ENCODE peak calls at places on chromosomes 1 and 21, in four cellular contexts. One of them, this sample, is unnamed.

GRCh38 chr1:15384301-15384901 is 25.3 kb upstream of the EFHD2 start:
- DNase-seq in K562: no peak
- DNase-seq in IMR-90: no peak
- DNase-seq in H1: peak
- DNase-seq in this sample: peak

GRCh38 chr21:33314096-33314495 is 10.7 kb upstream of the IFNAR1 start:
- DNase-seq in K562: no peak
- DNase-seq in IMR-90: no peak
- DNase-seq in H1: no peak
- DNase-seq in this sample: no peak

GRCh38 chr1:226568975-226569741 is 20.6 kb downstream of the STUM start:
- DNase-seq in H1: no peak
- DNase-seq in IMR-90: no peak
- DNase-seq in K562: no peak
- DNase-seq in this sample: no peak

GRCh38 chr1:36322786-36323635 is 434 bp downstream of the EVA1B start:
- DNase-seq in IMR-90: peak
- DNase-seq in K562: peak
- DNase-seq in H1: no peak
- DNase-seq in this sample: no peak

GRCh38 chr1:151885479-151885878 is 23.8 kb downstream of the THEM4 start:
- DNase-seq in H1: no peak
- DNase-seq in IMR-90: no peak
- DNase-seq in K562: no peak
- DNase-seq in this sample: no peak

GRCh38 chr1:113396585-113396984 is 6.3 kb downstream of the MAGI3 start:
- DNase-seq in H1: no peak
- DNase-seq in IMR-90: peak
- DNase-seq in K562: no peak
- DNase-seq in this sample: no peak

GRCh38 chr1:235887676-235888075 is 21.0 kb upstream of the LYST start:
- DNase-seq in H1: no peak
- DNase-seq in IMR-90: no peak
- DNase-seq in K562: no peak
- DNase-seq in this sample: no peak

GRCh38 chr1:27858072-27858948 is 14.0 kb upstream of the THEMIS2 start:
- DNase-seq in H1: peak
- DNase-seq in IMR-90: peak
- DNase-seq in K562: peak
- DNase-seq in this sample: no peak

GRCh38 chr1:57067863-57068262 is 102.0 kb upstream of the C8B start:
- DNase-seq in K562: no peak
- DNase-seq in IMR-90: no peak
- DNase-seq in H1: no peak
- DNase-seq in this sample: no peak

GRCh38 chr1:167635233-167635648 is 5.2 kb downstream of the RCSD1 start:
- DNase-seq in IMR-90: no peak
- DNase-seq in K562: peak
- DNase-seq in H1: no peak
- DNase-seq in this sample: no peak

GRCh38 chr1:34929497-34929852 is at the start of gene DLGAP3:
- DNase-seq in IMR-90: no peak
- DNase-seq in K562: peak
- DNase-seq in H1: no peak
- DNase-seq in this sample: no peak

GRCh38 chr1:193270996-193271395 is 84.6 kb upstream of the B3GALT2 start:
- DNase-seq in IMR-90: peak
- DNase-seq in H1: no peak
- DNase-seq in K562: no peak
- DNase-seq in this sample: peak

GRCh38 chr1:78254517-78254916 is 208.8 kb downstream of the GIPC2 start:
- DNase-seq in H1: no peak
- DNase-seq in IMR-90: peak
- DNase-seq in K562: no peak
- DNase-seq in this sample: no peak

GRCh38 chr1:61170328-61171238 is 88.2 kb downstream of the NFIA start:
- DNase-seq in K562: peak
- DNase-seq in IMR-90: peak
- DNase-seq in H1: no peak
- DNase-seq in this sample: no peak

GRCh38 chr1:157103283-157103682 is 3.7 kb upstream of the ETV3L start:
- DNase-seq in IMR-90: no peak
- DNase-seq in H1: no peak
- DNase-seq in K562: no peak
- DNase-seq in this sample: no peak

GRCh38 chr1:54774820-54775498 is 10.6 kb upstream of the PARS2 start:
- DNase-seq in IMR-90: peak
- DNase-seq in H1: peak
- DNase-seq in K562: peak
- DNase-seq in this sample: no peak

GRCh38 chr1:71509051-71509595 is 428.3 kb upstream of the ZRANB2 start:
- DNase-seq in H1: no peak
- DNase-seq in K562: no peak
- DNase-seq in IMR-90: peak
- DNase-seq in this sample: no peak

GRCh38 chr1:162560303-162561036 is 1.1 kb upstream of the UAP1 start:
- DNase-seq in H1: no peak
- DNase-seq in IMR-90: no peak
- DNase-seq in K562: no peak
- DNase-seq in this sample: no peak

GRCh38 chr1:43554444-43554992 is 23.8 kb downstream of the PTPRF start:
- DNase-seq in IMR-90: peak
- DNase-seq in H1: no peak
- DNase-seq in K562: peak
- DNase-seq in this sample: no peak

GRCh38 chr21:32624726-32625125 is 12.5 kb upstream of the CFAP298 start:
- DNase-seq in H1: no peak
- DNase-seq in IMR-90: peak
- DNase-seq in K562: no peak
- DNase-seq in this sample: no peak

GRCh38 chr1:55249646-55250398 is 34.7 kb upstream of the USP24 start:
- DNase-seq in H1: no peak
- DNase-seq in IMR-90: no peak
- DNase-seq in K562: no peak
- DNase-seq in this sample: no peak

GRCh38 chr1:87957331-87957730 is 628.7 kb downstream of the LMO4 start:
- DNase-seq in H1: no peak
- DNase-seq in K562: no peak
- DNase-seq in IMR-90: peak
- DNase-seq in this sample: no peak

GRCh38 chr1:29470788-29471119 is 234.4 kb downstream of the PTPRU start:
- DNase-seq in IMR-90: no peak
- DNase-seq in H1: no peak
- DNase-seq in K562: no peak
- DNase-seq in this sample: no peak

GRCh38 chr1:234656981-234657651 is 47.1 kb upstream of the IRF2BP2 start:
- DNase-seq in K562: no peak
- DNase-seq in H1: no peak
- DNase-seq in IMR-90: peak
- DNase-seq in this sample: no peak

GRCh38 chr1:23741609-23742008 is 1.7 kb upstream of the ELOA start:
- DNase-seq in K562: no peak
- DNase-seq in H1: no peak
- DNase-seq in IMR-90: no peak
- DNase-seq in this sample: no peak

GRCh38 chr1:155024315-155024714 is 9.3 kb downstream of the DCST2 start:
- DNase-seq in IMR-90: no peak
- DNase-seq in H1: no peak
- DNase-seq in K562: no peak
- DNase-seq in this sample: no peak

GRCh38 chr1:11059166-11059989 is 440 bp downstream of the SRM start:
- DNase-seq in K562: peak
- DNase-seq in IMR-90: no peak
- DNase-seq in H1: no peak
- DNase-seq in this sample: no peak

GRCh38 chr1:24438423-24438901 is 22.9 kb downstream of the NIPAL3 start:
- DNase-seq in IMR-90: no peak
- DNase-seq in H1: no peak
- DNase-seq in K562: peak
- DNase-seq in this sample: no peak

GRCh38 chr1:31364561-31365255 is 8.2 kb downstream of the FABP3 start:
- DNase-seq in K562: no peak
- DNase-seq in H1: no peak
- DNase-seq in IMR-90: no peak
- DNase-seq in this sample: no peak

GRCh38 chr1:10528066-10529014 is 53.6 kb downstream of the PEX14 start:
- DNase-seq in IMR-90: peak
- DNase-seq in H1: no peak
- DNase-seq in K562: no peak
- DNase-seq in this sample: no peak

GRCh38 chr21:34031835-34032370 is 41.5 kb upstream of the MRPS6 start:
- DNase-seq in IMR-90: no peak
- DNase-seq in K562: no peak
- DNase-seq in H1: no peak
- DNase-seq in this sample: no peak

GRCh38 chr21:44875341-44875740 is 1.9 kb upstream of the PTTG1IP start:
- DNase-seq in IMR-90: peak
- DNase-seq in H1: no peak
- DNase-seq in K562: no peak
- DNase-seq in this sample: no peak

GRCh38 chr21:44874240-44874496 is 678 bp upstream of the PTTG1IP start:
- DNase-seq in H1: no peak
- DNase-seq in IMR-90: no peak
- DNase-seq in K562: no peak
- DNase-seq in this sample: no peak

GRCh38 chr21:44872568-44873355 is 728 bp downstream of the PTTG1IP start:
- DNase-seq in H1: no peak
- DNase-seq in K562: no peak
- DNase-seq in IMR-90: peak
- DNase-seq in this sample: no peak

GRCh38 chr21:44873356-44874239 is at the start of gene PTTG1IP:
- DNase-seq in IMR-90: peak
- DNase-seq in H1: peak
- DNase-seq in K562: peak
- DNase-seq in this sample: peak

DNA sequence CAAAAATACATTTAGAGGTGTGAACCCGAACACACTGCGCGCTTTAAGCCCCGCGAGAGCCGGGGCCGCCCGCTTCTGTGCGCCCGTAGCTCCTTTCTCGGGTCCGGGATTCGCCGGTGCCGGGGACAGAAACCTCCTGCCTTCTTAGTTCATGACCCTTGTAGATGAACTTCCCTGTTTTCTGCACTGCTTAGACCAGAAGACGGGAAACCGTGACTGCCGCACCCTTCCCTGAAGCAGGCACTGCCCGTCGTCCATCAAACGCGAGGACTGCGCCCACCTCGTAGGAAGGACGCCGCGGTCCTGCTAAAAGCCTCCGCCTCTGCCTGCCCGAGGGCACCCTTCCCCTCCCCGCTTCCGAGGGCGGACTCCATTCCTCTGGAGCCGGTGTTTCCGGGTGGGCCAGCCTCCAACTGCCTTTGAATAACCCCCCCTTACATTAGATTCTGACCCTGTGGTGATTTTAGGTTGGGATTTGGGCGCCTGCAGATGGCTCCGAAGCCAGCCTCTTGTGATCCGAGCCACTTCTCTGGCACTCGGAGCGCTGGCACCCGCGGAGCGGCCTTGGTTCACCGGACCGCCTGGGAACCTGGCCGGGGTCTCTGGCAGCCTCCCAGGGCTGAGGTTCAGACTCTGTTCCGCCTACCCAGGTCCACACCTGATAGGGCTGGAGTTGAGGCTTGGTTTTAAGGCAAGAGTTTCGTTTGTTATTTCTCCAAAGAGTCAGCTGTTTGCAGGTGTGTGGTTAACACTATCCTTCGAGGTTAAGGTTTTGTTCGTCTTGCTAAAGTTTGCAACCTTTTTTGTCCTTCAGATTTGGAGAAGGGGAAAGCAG is 1.2 kb upstream of the PTTG1IP start:
- DNase-seq in K562: no peak
- DNase-seq in H1: no peak
- DNase-seq in IMR-90: no peak
- DNase-seq in this sample: no peak
- TF ChIP-seq CHD1 in K562: no peak
- TF ChIP-seq CHD1 in H1: no peak
- TF ChIP-seq CHD1 in IMR-90: no peak
- TF ChIP-seq CHD1 in this sample: no peak

DNA sequence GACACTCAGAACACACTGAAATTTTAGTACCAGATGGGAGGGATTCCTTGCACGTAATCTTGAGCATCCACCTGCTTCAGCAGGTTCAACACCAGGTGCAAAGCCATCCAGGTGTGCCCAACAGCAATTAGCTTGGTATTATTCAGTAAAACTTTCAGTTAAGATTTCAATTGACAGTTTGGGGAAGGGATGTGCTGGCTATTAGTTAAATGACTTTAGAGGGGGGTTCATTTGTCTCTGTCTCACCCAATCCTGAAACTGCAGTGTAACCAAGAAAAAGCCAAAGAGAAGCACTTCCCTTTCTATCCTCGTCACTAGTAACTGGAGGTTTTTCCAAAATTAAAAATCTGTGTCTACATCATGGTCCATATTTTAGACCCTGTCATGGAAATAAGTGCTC is 90.9 kb downstream of the PIK3R3 start:
- DNase-seq in IMR-90: no peak
- DNase-seq in K562: no peak
- DNase-seq in H1: no peak
- DNase-seq in this sample: no peak
- TF ChIP-seq CHD1 in IMR-90: no peak
- TF ChIP-seq CHD1 in K562: no peak
- TF ChIP-seq CHD1 in H1: no peak
- TF ChIP-seq CHD1 in this sample: no peak

GRCh38 chr1:109984190-109984455 is 442 bp upstream of the AHCYL1 start:
- DNase-seq in H1: no peak
- DNase-seq in IMR-90: peak
- DNase-seq in K562: no peak
- DNase-seq in this sample: no peak
- TF ChIP-seq CHD1 in H1: no peak
- TF ChIP-seq CHD1 in IMR-90: no peak
- TF ChIP-seq CHD1 in K562: no peak
- TF ChIP-seq CHD1 in this sample: no peak

GRCh38 chr1:93599479-93599878 is 82.2 kb downstream of the BCAR3 start:
- DNase-seq in IMR-90: no peak
- DNase-seq in H1: no peak
- DNase-seq in K562: no peak
- DNase-seq in this sample: no peak

GRCh38 chr1:93601686-93602085 is 80.0 kb downstream of the BCAR3 start:
- DNase-seq in H1: no peak
- DNase-seq in K562: no peak
- DNase-seq in IMR-90: no peak
- DNase-seq in this sample: no peak

GRCh38 chr1:93598861-93599439 is 82.7 kb downstream of the BCAR3 start:
- DNase-seq in H1: no peak
- DNase-seq in IMR-90: no peak
- DNase-seq in K562: no peak
- DNase-seq in this sample: no peak

GRCh38 chr1:93602101-93602500 is 79.5 kb downstream of the BCAR3 start:
- DNase-seq in H1: no peak
- DNase-seq in IMR-90: no peak
- DNase-seq in K562: no peak
- DNase-seq in this sample: no peak

DNA sequence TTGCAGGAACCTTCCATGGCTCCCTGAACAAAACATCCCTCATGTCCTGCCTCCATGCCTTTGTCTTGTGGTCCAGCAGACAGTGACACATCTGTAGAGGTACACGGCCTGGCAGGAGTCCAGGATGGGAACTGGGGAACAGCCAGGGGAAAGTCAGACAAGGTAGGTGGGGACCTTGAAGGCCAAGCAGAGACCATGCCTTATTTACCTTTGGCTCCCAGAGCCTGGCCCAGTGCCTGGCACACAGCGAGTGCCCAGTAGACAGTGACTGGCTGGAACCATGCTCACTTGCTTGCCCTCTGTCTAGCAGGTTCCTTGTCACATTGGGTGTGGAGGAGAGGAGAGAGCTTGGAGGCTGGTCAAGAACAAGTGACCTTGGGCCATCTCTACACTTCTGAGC is 81.0 kb downstream of the BCAR3 start:
- DNase-seq in IMR-90: no peak
- DNase-seq in K562: no peak
- DNase-seq in H1: no peak
- DNase-seq in this sample: no peak
- TF ChIP-seq CHD1 in IMR-90: no peak
- TF ChIP-seq CHD1 in K562: no peak
- TF ChIP-seq CHD1 in H1: no peak
- TF ChIP-seq CHD1 in this sample: no peak